ENCODE peak calls at places on chromosome 1, in six cellular contexts. Q, U, L, N, Z and M are unnamed samples.

GRCh38 chr1:76018045-76018444 is 56.5 kb upstream of the ST6GALNAC3 start:
- DNase-seq in N (no peak), L (no peak), U (no peak), Z (no peak), Q (no peak), M (no peak)

GRCh38 chr1:154657547-154657946 is 49.6 kb upstream of the ADAR start:
- DNase-seq in L (no peak), N (no peak), Q (no peak), U (no peak), Z (no peak), M (no peak)

GRCh38 chr1:46689326-46689725 is 17.7 kb downstream of the TEX38 start:
- DNase-seq in L (no peak), U (no peak), N (no peak), Z (no peak), Q (no peak), M (no peak)

GRCh38 chr1:25568090-25568833 is 24.9 kb downstream of the LDLRAP1 start:
- DNase-seq in U (no peak), Z (no peak), Q (peak; percentile 96), L (peak; percentile 74), N (peak; percentile 95), M (peak; percentile 39)

GRCh38 chr1:202133521-202133920 is 10.8 kb downstream of the GPR37L1 start:
- DNase-seq in Z (no peak), U (no peak), L (no peak), Q (no peak), N (no peak), M (no peak)

GRCh38 chr1:94237291-94238226 is at the start of gene ARHGAP29:
- DNase-seq in Z (peak; percentile 93), L (peak; percentile 56), U (peak; percentile 40), N (peak; percentile 77), Q (peak; percentile 96), M (peak; percentile 58)

GRCh38 chr1:55639051-55639450 is 423.9 kb upstream of the USP24 start:
- DNase-seq in Q (no peak), Z (no peak), N (no peak), L (no peak), U (no peak), M (no peak)

GRCh38 chr1:184485731-184486723 is 99.2 kb downstream of the C1orf21 start:
- DNase-seq in N (no peak), Z (no peak), Q (no peak), U (no peak), L (peak; percentile 48), M (peak; percentile 5)

GRCh38 chr1:19232526-19232851 is 18.8 kb downstream of the EMC1 start:
- DNase-seq in N (peak; percentile 86), U (no peak), L (peak; percentile 77), Z (no peak), Q (peak; percentile 84), M (no peak)

DNA sequence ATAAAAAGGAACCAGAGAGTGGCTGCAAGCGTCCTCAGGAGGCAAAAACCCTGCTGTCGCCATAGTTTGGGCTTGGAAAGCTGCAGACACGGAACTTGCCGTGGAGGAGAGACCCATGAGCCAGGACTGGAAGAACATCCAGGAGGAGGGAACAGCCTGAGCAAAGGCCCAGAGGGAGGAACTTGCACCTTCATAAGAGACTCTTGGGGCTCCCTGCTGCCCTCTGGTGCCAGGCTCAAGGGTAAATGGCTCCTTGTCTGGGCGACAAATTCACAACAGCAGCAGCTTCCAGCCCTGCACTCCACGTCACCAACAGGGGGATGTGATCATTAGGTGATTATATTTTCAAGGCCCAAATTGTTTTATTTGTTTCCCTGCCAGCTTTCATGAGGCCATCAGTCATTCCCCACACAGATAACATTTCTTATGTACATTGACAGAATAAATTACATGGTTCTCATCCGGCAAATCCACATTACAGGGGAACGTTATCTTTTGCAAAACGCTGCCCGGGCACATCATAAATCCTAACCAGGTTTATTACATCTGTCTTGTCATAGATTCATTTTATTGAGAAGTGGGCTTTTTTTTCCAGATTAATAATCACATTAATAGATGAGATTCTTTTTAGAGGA is 143.0 kb upstream of the GRIK3 start:
- DNase-seq in U (peak; percentile 50), Q (no peak), N (peak; percentile 10), Z (no peak), L (no peak), M (no peak)
- TF ChIP-seq CTCF in U (peak; percentile 77), Q (peak; percentile 39), N (peak; percentile 31), Z (peak; percentile 37), L (no peak), M (peak; percentile 13)

GRCh38 chr1:12406218-12407021 is 176.6 kb downstream of the VPS13D start:
- DNase-seq in Q (no peak), L (peak; percentile 85), U (no peak), N (peak; percentile 59), Z (no peak), M (no peak)

GRCh38 chr1:12407962-12408288 is 178.1 kb downstream of the VPS13D start:
- DNase-seq in Z (no peak), U (no peak), Q (no peak), N (peak; percentile 42), L (no peak), M (no peak)

GRCh38 chr1:12408662-12409061 is 178.8 kb downstream of the VPS13D start:
- DNase-seq in N (no peak), Z (no peak), U (no peak), Q (no peak), L (no peak), M (no peak)

GRCh38 chr1:12405325-12406217 is 175.7 kb downstream of the VPS13D start:
- DNase-seq in U (no peak), N (peak; percentile 81), Q (no peak), Z (no peak), L (peak; percentile 83), M (no peak)

DNA sequence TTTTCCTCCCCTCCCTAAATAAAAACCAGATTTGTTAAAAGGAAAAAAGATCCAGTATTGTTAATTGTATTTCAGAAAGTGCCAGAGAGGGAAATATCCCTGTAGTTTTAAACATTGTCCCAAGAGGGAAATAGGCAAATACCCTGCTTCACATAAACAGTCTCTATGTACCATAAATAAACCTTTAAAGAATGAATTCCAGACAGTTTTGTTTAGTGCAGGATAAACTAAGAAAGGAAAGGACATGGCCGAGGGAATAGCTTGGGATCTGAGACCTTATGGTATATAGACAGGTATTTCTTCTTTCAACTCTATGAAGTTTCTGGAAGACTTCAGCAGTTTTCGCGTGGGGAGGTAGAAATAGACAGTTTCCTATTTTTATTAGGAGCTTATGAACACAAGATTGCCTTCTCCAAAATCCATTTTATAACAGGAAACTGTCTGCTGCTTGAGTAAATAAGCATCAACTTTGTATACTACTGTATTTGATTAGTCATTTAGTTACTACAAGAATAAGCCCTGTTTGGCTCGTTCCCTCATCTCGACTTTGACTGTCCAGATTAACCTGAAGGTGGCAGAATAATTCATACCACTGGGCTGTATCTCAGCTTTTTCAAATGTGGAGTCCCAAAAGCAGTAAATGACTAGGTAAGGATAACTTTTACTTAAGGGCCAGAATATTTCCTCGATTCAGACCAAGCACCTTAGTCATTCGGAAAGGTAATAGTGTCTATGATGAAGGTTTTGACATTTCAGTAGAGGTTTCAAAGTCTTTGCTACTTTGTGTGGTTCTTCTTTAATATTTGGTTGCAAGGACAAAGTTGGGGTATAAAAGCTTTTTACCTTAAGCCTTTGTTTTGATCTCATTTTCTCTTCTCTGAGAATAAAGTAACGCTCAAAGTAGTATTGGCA is 177.5 kb downstream of the VPS13D start:
- DNase-seq in L (peak; percentile 80), Q (peak; percentile 73), Z (no peak), N (peak; percentile 89), U (no peak), M (peak; percentile 75)
- TF ChIP-seq CTCF in L (peak; percentile 45), Q (peak; percentile 48), Z (peak; percentile 48), N (peak; percentile 63), U (peak; percentile 33), M (peak; percentile 77)

GRCh38 chr1:59978026-59978425 is 51.5 kb upstream of the CYP2J2 start:
- DNase-seq in N (no peak), U (no peak), Q (no peak), L (no peak), Z (no peak), M (no peak)

GRCh38 chr1:59979551-59980070 is 53.0 kb upstream of the CYP2J2 start:
- DNase-seq in L (peak; percentile 9), Q (no peak), Z (no peak), U (no peak), N (no peak), M (no peak)

GRCh38 chr1:59976194-59977074 is 49.9 kb upstream of the CYP2J2 start:
- DNase-seq in Z (peak; percentile 73), U (peak; percentile 27), L (peak; percentile 76), N (peak; percentile 71), Q (peak; percentile 91), M (peak; percentile 40)

GRCh38 chr1:59973719-59974118 is 47.1 kb upstream of the CYP2J2 start:
- DNase-seq in Q (no peak), Z (no peak), U (no peak), L (no peak), N (no peak), M (no peak)

DNA sequence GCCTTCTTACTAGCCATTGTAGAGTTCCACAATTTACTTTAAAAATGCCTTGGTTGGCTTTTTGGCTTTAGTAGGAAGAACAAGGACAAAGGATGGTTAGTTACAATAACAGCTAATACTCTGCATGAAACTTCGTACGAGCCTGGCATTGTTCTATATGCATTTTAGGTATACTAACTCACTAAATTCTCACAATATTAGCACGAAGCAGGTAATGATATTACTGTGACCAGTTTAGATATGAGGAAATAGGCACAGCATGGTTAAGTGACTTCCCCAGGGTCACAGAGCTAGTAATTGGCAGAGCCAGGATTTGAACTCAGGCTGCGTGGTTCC is 50.5 kb upstream of the CYP2J2 start:
- DNase-seq in Q (no peak), L (no peak), U (no peak), Z (no peak), N (no peak), M (no peak)
- TF ChIP-seq CTCF in Q (no peak), L (no peak), U (peak; percentile 60), Z (no peak), N (no peak), M (peak; percentile 69)

GRCh38 chr1:212457740-212458338 is 25.1 kb downstream of the NENF start:
- DNase-seq in Q (peak; percentile 77), U (peak; percentile 65), Z (no peak), L (peak; percentile 37), N (peak; percentile 67), M (peak; percentile 62)
- TF ChIP-seq CTCF in Q (peak; percentile 61), U (peak; percentile 91), Z (peak; percentile 50), L (peak; percentile 45), N (peak; percentile 65), M (peak; percentile 85)

GRCh38 chr1:222709700-222710153 is 2.6 kb downstream of the AIDA start:
- DNase-seq in N (peak; percentile 10), U (no peak), L (no peak), Q (no peak), Z (no peak), M (peak; percentile 22)
- TF ChIP-seq CTCF in N (no peak), U (no peak), L (no peak), Q (no peak), Z (no peak), M (no peak)

GRCh38 chr1:17759114-17759513 is 4.0 kb downstream of the ACTL8 start:
- DNase-seq in U (peak; percentile 11), L (no peak), Z (no peak), Q (no peak), N (no peak), M (no peak)
- TF ChIP-seq CTCF in U (peak; percentile 67), L (peak; percentile 17), Z (no peak), Q (no peak), N (peak; percentile 34), M (peak; percentile 62)